ENCODE peak calls at places on chromosomes 12 and 14, in six cellular contexts. V is brain pericyte; U is HCT116; Y is stimulated activated naive CD8-positive, alpha-beta T cell treated with anti-CD3 and anti-CD28 coated beads, Interleukin-15, Interleukin-2, amounts not matched to agents 100 U/mL and 50 U/mL, for 24 hours; K is left ventricle myocardium inferior; T is NCI-H1048. M is an unnamed sample.
A peak's percentile ranks its signal among the peaks of the same experiment; 100 is the strongest.

GRCh38 chr14:77843155-77843554 is 43.2 kb downstream of the ADCK1 start:
- DNase-seq in T (no peak), V (no peak), U (no peak), Y (no peak), K (no peak), M (no peak)

GRCh38 chr12:94460594-94460959 is 910 bp upstream of the CEP83 start:
- DNase-seq in U (no peak), T (no peak), Y (no peak), V (peak; percentile 10), K (no peak), M (no peak)

GRCh38 chr14:68509188-68509953 is 283.5 kb downstream of the ZFP36L1 start:
- DNase-seq in Y (no peak), T (no peak), V (no peak), U (no peak), K (no peak), M (no peak)

GRCh38 chr14:87800216-87800615 is 192.8 kb downstream of the GALC start:
- DNase-seq in Y (no peak), U (no peak), K (no peak), T (no peak), V (no peak), M (no peak)

GRCh38 chr12:124484526-124484953 is 82.9 kb downstream of the NCOR2 start:
- DNase-seq in K (peak; percentile 14), T (no peak), Y (peak; percentile 27), V (no peak), U (no peak), M (no peak)

GRCh38 chr12:41556176-41556575 is 368.1 kb downstream of the PDZRN4 start:
- DNase-seq in Y (no peak), V (no peak), T (no peak), K (no peak), U (no peak), M (no peak)

GRCh38 chr14:39186941-39187525 is 12.0 kb downstream of the PNN start:
- DNase-seq in Y (no peak), V (no peak), T (no peak), U (no peak), K (no peak), M (no peak)

GRCh38 chr12:92568631-92569128 is 134.1 kb upstream of the PLEKHG7 start:
- DNase-seq in T (no peak), V (no peak), U (no peak), Y (no peak), K (no peak), M (no peak)

GRCh38 chr14:105490318-105490571 is 801 bp upstream of the TEDC1 start:
- DNase-seq in T (no peak), U (no peak), K (peak; percentile 52), Y (no peak), V (no peak), M (no peak)

GRCh38 chr14:104141621-104142091 is 3.3 kb downstream of the KIF26A start:
- DNase-seq in U (no peak), V (no peak), Y (peak; percentile 5), K (no peak), T (no peak), M (no peak)

GRCh38 chr12:71684081-71684480 is 1.8 kb upstream of the TMEM19 start:
- DNase-seq in T (no peak), V (no peak), U (no peak), Y (no peak), K (no peak), M (no peak)

GRCh38 chr12:114003286-114003685 is 37.2 kb upstream of the RBM19 start:
- DNase-seq in U (no peak), T (no peak), V (no peak), Y (no peak), K (no peak), M (no peak)

GRCh38 chr14:59332727-59333126 is 132.5 kb downstream of the GPR135 start:
- DNase-seq in T (no peak), U (no peak), K (no peak), V (no peak), Y (no peak), M (no peak)

GRCh38 chr14:77980475-77981321 is 180.8 kb downstream of the ADCK1 start:
- DNase-seq in Y (peak; percentile 3), K (no peak), V (no peak), T (no peak), U (no peak), M (no peak)

GRCh38 chr14:34365309-34365915 is 96.6 kb downstream of the SPTSSA start:
- DNase-seq in T (no peak), K (no peak), V (no peak), Y (no peak), U (no peak), M (no peak)

GRCh38 chr12:80044694-80045046 is 54.7 kb upstream of the OTOGL start:
- DNase-seq in U (peak; percentile 12), Y (no peak), K (no peak), V (no peak), T (no peak), M (no peak)

M was measured in tibial artery.